ENCODE peak calls at places on chromosomes 16 and 17, in five cellular contexts. One of them, this sample, is unnamed.

GRCh38 chr17:56125830-56126819 is 27.1 kb upstream of the ANKFN1 start:
- DNase-seq in GM13976: no peak
- DNase-seq in NCI-H2081: no peak
- DNase-seq in RCC 7860: no peak
- DNase-seq in foreskin fibroblast: peak
- DNase-seq in this sample: peak

GRCh38 chr16:81510016-81510415 is 65.4 kb downstream of the CMIP start:
- DNase-seq in RCC 7860: no peak
- DNase-seq in NCI-H2081: no peak
- DNase-seq in foreskin fibroblast: no peak
- DNase-seq in GM13976: no peak
- DNase-seq in this sample: no peak

GRCh38 chr16:11386791-11387546 is 41.7 kb downstream of the RMI2 start:
- DNase-seq in RCC 7860: no peak
- DNase-seq in NCI-H2081: no peak
- DNase-seq in GM13976: peak
- DNase-seq in foreskin fibroblast: no peak
- DNase-seq in this sample: no peak

GRCh38 chr16:86520317-86521210 is 10.2 kb downstream of the FOXF1 start:
- DNase-seq in RCC 7860: no peak
- DNase-seq in foreskin fibroblast: no peak
- DNase-seq in GM13976: no peak
- DNase-seq in NCI-H2081: no peak
- DNase-seq in this sample: no peak

GRCh38 chr17:38590988-38591758 is 14.6 kb downstream of the SRCIN1 start:
- DNase-seq in RCC 7860: peak
- DNase-seq in GM13976: no peak
- DNase-seq in NCI-H2081: peak
- DNase-seq in foreskin fibroblast: no peak
- DNase-seq in this sample: no peak

GRCh38 chr17:29645516-29646051 is 22.9 kb upstream of the CORO6 start:
- DNase-seq in RCC 7860: no peak
- DNase-seq in GM13976: no peak
- DNase-seq in NCI-H2081: no peak
- DNase-seq in foreskin fibroblast: peak
- DNase-seq in this sample: no peak

GRCh38 chr16:87056551-87056950 is 260.6 kb downstream of the C16orf95 start:
- DNase-seq in foreskin fibroblast: no peak
- DNase-seq in GM13976: no peak
- DNase-seq in NCI-H2081: no peak
- DNase-seq in RCC 7860: no peak
- DNase-seq in this sample: no peak

GRCh38 chr16:56589141-56590039 is at the start of gene MT3:
- DNase-seq in foreskin fibroblast: no peak
- DNase-seq in NCI-H2081: peak
- DNase-seq in GM13976: no peak
- DNase-seq in RCC 7860: no peak
- DNase-seq in this sample: no peak

GRCh38 chr16:68764866-68765265 is 27.8 kb downstream of the CDH1 start:
- DNase-seq in foreskin fibroblast: no peak
- DNase-seq in GM13976: no peak
- DNase-seq in RCC 7860: no peak
- DNase-seq in NCI-H2081: no peak
- DNase-seq in this sample: no peak

GRCh38 chr17:45977976-45978626 is 20.9 kb upstream of the STH start:
- DNase-seq in GM13976: no peak
- DNase-seq in foreskin fibroblast: no peak
- DNase-seq in RCC 7860: no peak
- DNase-seq in NCI-H2081: no peak
- DNase-seq in this sample: no peak

GRCh38 chr17:15954222-15954621 is 9.3 kb downstream of the ADORA2B start:
- DNase-seq in GM13976: no peak
- DNase-seq in NCI-H2081: no peak
- DNase-seq in RCC 7860: peak
- DNase-seq in foreskin fibroblast: peak
- DNase-seq in this sample: peak

GRCh38 chr17:35414247-35414646 is 18.1 kb downstream of the SLFN12 start:
- DNase-seq in NCI-H2081: no peak
- DNase-seq in foreskin fibroblast: no peak
- DNase-seq in RCC 7860: no peak
- DNase-seq in GM13976: no peak
- DNase-seq in this sample: no peak

GRCh38 chr17:59347975-59348391 is 16.5 kb downstream of the YPEL2 start:
- DNase-seq in RCC 7860: no peak
- DNase-seq in NCI-H2081: no peak
- DNase-seq in foreskin fibroblast: no peak
- DNase-seq in GM13976: no peak
- DNase-seq in this sample: no peak

GRCh38 chr17:79944821-79945391 is 90.8 kb downstream of the TBC1D16 start:
- DNase-seq in NCI-H2081: no peak
- DNase-seq in RCC 7860: no peak
- DNase-seq in foreskin fibroblast: no peak
- DNase-seq in GM13976: no peak
- DNase-seq in this sample: no peak